ENCODE peak calls at places on chromosomes 16 and 17, in five cellular contexts. Y, O, J, V and A are unnamed samples. For H3K4me1 and H3K36me3, the result is how much of the 10 kb centered on the place peaks cover.

GRCh38 chr17:50684612-50685333 is 22.9 kb downstream of the ANKRD40 start:
- DNase-seq in O (no peak), V (no peak), J (peak), Y (no peak), A (no peak)

GRCh38 chr17:73228748-73229236 is 32.9 kb downstream of the CPSF4L start:
- DNase-seq in J (peak), Y (peak), O (peak), V (peak), A (peak)

GRCh38 chr16:49468611-49469322 is 95.2 kb downstream of the C16orf78 start:
- DNase-seq in O (no peak), Y (no peak), V (no peak), J (no peak), A (no peak)

GRCh38 chr17:64420143-64420670 is 28.7 kb upstream of the MILR1 start:
- DNase-seq in O (no peak), Y (peak), J (no peak), V (peak), A (peak)

GRCh38 chr17:31489295-31490018 is 98.0 kb downstream of the RAB11FIP4 start:
- DNase-seq in V (no peak), J (peak), O (no peak), Y (no peak), A (no peak)

GRCh38 chr17:37518816-37519215 is 29.1 kb downstream of the DUSP14 start:
- DNase-seq in V (no peak), J (no peak), Y (no peak), O (no peak), A (peak)

GRCh38 chr16:78485188-78485898 is 385.9 kb downstream of the WWOX start:
- DNase-seq in O (no peak), Y (no peak), V (no peak), J (no peak), A (no peak)

GRCh38 chr16:88910284-88911147 is 44.1 kb upstream of the PABPN1L start:
- DNase-seq in Y (no peak), O (no peak), V (peak), J (no peak), A (no peak)

GRCh38 chr17:48611681-48612455 is 1.1 kb upstream of the HOXB7 start:
- DNase-seq in Y (no peak), O (no peak), V (no peak), J (peak), A (no peak)

GRCh38 chr17:59513934-59514841 is 51.2 kb upstream of the DHX40 start:
- DNase-seq in V (peak), Y (no peak), O (peak), J (peak), A (peak)

GRCh38 chr17:77461277-77462057 is 320.7 kb downstream of the SEC14L1 start:
- DNase-seq in V (no peak), J (no peak), Y (no peak), O (no peak), A (no peak)

GRCh38 chr17:10993126-10993525 is 155.2 kb upstream of the PIRT start:
- DNase-seq in J (no peak), Y (no peak), V (no peak), O (no peak), A (no peak)

GRCh38 chr17:13640559-13640958 is 38.8 kb upstream of the HS3ST3A1 start:
- DNase-seq in V (no peak), J (no peak), O (no peak), Y (no peak), A (no peak)
- H3K4me1 ChIP-seq in V (under half), J (under half), O (under half), Y (under half), A (under half)

DNA sequence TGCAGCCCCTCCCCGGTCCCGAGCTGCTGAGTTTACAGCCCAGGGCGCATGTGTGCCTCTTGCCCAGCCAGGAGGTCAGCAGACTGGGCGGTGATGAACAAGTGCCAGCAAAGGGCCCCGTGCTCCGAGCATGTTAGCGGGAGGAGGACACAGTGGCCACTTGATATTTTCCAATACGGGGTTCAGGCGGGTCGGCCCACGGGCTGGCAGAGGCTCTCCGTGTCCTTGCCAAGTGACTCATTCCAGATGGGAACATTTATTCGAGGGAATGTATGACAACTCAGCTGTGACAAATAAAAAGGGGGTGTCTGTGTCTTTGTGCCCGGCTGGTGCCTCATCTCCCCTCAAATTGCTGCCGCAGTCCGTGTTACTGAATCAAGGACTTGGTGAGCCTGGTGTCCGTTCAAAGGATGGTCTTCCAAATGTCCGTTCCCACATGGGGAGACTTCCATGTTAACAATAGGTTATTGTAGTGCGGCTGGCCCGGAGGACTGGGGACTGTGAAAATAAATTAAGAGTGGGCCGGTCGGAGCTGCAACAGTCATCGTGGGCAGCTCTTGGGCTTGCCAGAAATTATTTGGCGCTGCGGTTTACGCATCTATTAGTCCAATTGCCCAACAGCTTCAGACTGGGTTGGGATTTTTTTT is 173.9 kb upstream of the CIBAR2 start:
- DNase-seq in J (no peak), Y (no peak), O (peak), V (peak), A (peak)
- H3K4me3 ChIP-seq in J (no peak), Y (no peak), O (peak), V (no peak), A (peak)

GRCh38 chr17:61660726-61661125 is 69.7 kb upstream of the NACA2 start:
- DNase-seq in O (no peak), Y (no peak), J (no peak), V (no peak), A (no peak)
- H3K36me3 ChIP-seq in O (under half), Y (under half), J (under half), V (under half), A (under half)

DNA sequence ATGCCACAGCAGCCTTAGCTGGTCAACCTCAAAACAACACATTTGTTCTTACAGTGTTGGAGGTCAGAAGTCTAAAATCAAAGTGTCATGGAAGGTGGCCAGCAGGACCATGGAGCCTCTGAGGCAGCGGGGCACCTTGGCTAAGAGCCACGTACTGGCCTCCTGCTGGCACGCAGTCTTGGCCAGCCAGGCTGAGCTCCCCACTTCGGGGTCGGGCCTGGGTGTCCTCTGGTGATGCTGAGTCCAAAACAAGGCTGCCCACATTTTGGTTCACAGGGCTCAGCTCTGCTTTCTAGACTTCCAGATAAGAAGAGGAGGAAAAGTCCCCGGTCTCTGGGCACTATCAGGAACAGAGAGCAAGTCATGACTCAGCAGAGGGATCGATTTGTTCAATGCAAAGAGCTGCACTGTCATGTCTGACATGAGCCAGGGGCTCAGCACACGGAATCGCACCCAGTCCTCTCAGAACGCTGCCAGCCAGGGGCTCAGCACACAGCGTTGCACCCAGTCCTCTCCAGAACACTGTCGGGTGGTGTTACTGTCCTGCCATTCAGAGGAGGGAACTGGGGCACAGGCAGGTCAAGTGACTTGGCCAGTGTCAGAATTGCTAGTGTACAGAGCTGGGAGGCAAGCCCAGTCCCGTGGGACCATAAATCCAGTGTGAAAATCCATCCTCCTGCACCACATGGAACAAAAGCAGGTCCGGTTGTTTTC is 2.5 kb downstream of the LGALS9 start:
- DNase-seq in V (no peak), Y (no peak), O (no peak), J (peak), A (no peak)
- H3K4me1 ChIP-seq in V (under half), Y (under half), O (under half), J (half or more), A (under half)

DNA sequence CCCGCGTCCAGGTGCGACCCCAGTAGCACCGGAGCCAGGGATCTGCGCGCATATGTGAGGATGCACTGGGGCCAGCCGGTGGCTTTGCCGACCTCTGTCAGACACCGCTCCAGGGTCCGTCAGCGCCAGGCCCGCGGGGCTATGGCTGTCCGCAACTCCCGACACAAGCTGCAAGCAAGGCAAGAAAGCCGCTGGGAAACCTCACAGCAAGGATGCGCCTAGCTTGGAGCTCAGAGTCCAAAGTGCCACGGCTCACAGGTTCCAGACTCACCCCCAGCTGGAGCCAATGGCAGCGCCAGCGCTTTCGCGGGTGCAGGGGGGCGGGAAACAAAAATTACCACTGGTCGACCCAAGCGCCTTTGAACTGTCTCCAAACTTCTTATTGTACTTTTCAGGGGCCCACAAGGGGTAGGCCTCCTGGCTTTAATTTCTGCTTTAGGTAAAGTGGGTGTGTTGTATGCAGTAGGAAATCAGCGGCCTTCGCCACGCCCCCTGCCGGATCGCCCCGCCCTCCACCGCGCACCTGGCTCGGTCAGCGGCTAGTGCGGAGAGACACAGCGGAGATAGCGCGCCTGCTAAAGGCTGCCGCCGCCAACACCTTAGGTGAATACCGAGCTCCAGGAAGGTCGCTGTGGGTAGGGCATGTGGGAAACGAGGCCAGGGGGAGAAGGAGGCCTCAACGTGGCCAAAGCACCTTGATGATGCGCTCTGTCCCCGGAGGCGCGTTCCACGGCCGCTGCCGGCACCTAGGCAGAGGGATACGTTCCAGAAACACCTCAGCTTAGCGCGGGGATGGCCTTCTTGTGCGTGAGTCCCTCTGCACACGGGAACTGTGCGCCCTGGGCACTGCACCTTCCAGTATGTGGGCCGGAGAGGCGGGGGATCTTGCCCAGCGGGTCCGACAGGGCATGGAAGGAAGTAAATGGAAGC is 61.1 kb upstream of the RBL2 start:
- DNase-seq in J (peak), Y (peak), O (no peak), V (no peak), A (no peak)
- H3K4me3 ChIP-seq in J (peak), Y (peak), O (peak), V (no peak), A (no peak)

GRCh38 chr16:28130099-28131088 is 66.9 kb upstream of the GSG1L start:
- DNase-seq in J (no peak), V (peak), Y (no peak), O (no peak), A (peak)
- H3K36me3 ChIP-seq in J (half or more), V (under half), Y (under half), O (half or more), A (half or more)

GRCh38 chr16:47695746-47696145 is 234.6 kb downstream of the PHKB start:
- DNase-seq in Y (no peak), V (no peak), J (no peak), O (no peak), A (no peak)
- H3K4me1 ChIP-seq in Y (under half), V (under half), J (under half), O (under half), A (under half)

DNA sequence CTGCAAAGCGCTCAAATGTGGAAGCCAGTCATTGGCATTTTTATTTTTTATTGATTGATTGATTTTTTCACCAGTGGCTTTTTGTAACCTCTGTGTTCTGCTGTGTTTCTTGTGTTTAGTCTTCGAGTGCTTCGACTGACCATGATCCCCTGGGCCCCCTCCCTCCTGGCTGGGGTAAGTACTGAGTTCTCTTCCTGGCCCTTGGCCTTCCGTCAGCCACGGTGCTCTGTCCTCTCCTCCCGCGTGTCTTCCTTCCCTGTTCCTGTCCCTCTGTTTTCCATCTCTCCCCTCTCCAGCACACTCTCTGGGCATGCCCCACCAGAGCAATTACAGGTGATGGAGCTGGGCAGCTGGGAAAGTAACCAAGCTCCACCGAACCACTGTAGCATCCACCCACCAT is 25.8 kb upstream of the CLEC18A start:
- DNase-seq in V (no peak), O (no peak), J (no peak), Y (no peak), A (no peak)
- H3K4me3 ChIP-seq in V (peak), O (peak), J (no peak), Y (no peak), A (peak)